ENCODE peak calls at places on chromosomes 12 and 14, in seven cellular contexts. U is H1, M is GM12878, Y is HCT116, O is SK-N-SH, A is HepG2, G is K562. H is an unnamed sample.

GRCh38 chr14:81303258-81303935 is 82.6 kb upstream of the GTF2A1 start:
- DNase-seq in U (no peak), O (no peak), A (peak), M (peak), G (peak), Y (peak), H (no peak)

GRCh38 chr12:57239587-57240068 is 10.1 kb downstream of the SHMT2 start:
- DNase-seq in O (no peak), Y (no peak), A (no peak), G (no peak), U (no peak), M (no peak), H (no peak)

GRCh38 chr12:52268212-52268611 is 6.2 kb upstream of the KRT86 start:
- DNase-seq in U (no peak), M (no peak), O (no peak), G (no peak), Y (no peak), A (no peak), H (no peak)

GRCh38 chr14:85535916-85536834 is 6.2 kb downstream of the FLRT2 start:
- DNase-seq in G (no peak), A (peak), Y (no peak), M (no peak), U (no peak), O (peak), H (peak)

GRCh38 chr12:14931791-14932560 is 6.4 kb downstream of the ERP27 start:
- DNase-seq in U (no peak), G (no peak), A (no peak), Y (no peak), M (no peak), O (no peak), H (no peak)

GRCh38 chr12:11729439-11730150 is 80.1 kb downstream of the ETV6 start:
- DNase-seq in Y (no peak), M (no peak), U (no peak), A (no peak), G (no peak), O (no peak), H (no peak)

GRCh38 chr12:128797119-128798118 is 26.3 kb downstream of the SLC15A4 start:
- DNase-seq in U (peak), G (no peak), O (no peak), M (no peak), A (no peak), Y (no peak), H (peak)

GRCh38 chr12:108399514-108399913 is 60.4 kb upstream of the CMKLR1 start:
- DNase-seq in Y (no peak), A (no peak), G (no peak), O (no peak), U (no peak), M (no peak), H (no peak)

GRCh38 chr14:61578745-61579144 is 116.6 kb upstream of the HIF1A start:
- DNase-seq in G (no peak), O (no peak), M (no peak), U (no peak), A (no peak), Y (no peak), H (no peak)
- H3K9ac ChIP-seq in G (no peak), O (no peak), M (no peak), U (no peak), A (no peak), Y (no peak), H (no peak)

GRCh38 chr12:124513297-124513867 is 54.0 kb downstream of the NCOR2 start:
- DNase-seq in Y (no peak), G (no peak), O (no peak), A (no peak), M (no peak), U (peak), H (no peak)

GRCh38 chr12:124514145-124514995 is 53.0 kb downstream of the NCOR2 start:
- DNase-seq in G (no peak), O (no peak), Y (no peak), A (no peak), M (no peak), U (no peak), H (no peak)

GRCh38 chr12:124510301-124510970 is 57.0 kb downstream of the NCOR2 start:
- DNase-seq in Y (no peak), A (peak), O (peak), M (no peak), G (no peak), U (no peak), H (no peak)

GRCh38 chr12:124511259-124511985 is 56.0 kb downstream of the NCOR2 start:
- DNase-seq in G (no peak), M (no peak), Y (no peak), A (no peak), O (no peak), U (no peak), H (no peak)

GRCh38 chr12:124512667-124513296 is 54.6 kb downstream of the NCOR2 start:
- DNase-seq in U (peak), G (peak), A (peak), M (no peak), O (peak), Y (peak), H (peak)
- TF ChIP-seq POLR2AphosphoS5 in U (no peak), G (peak), A (no peak), M (no peak), O (no peak), Y (peak), H (peak)

GRCh38 chr12:6204533-6205143 is 4.4 kb downstream of the CD9 start:
- DNase-seq in Y (no peak), G (no peak), O (no peak), M (no peak), U (no peak), A (no peak), H (peak)
- TF ChIP-seq CTCF in Y (peak), G (peak), O (no peak), M (no peak), U (no peak), A (peak), H (no peak)

GRCh38 chr12:120588948-120589930 is 8.0 kb upstream of the POP5 start:
- DNase-seq in A (no peak), O (no peak), Y (no peak), G (no peak), M (no peak), U (no peak), H (no peak)
- H3K9ac ChIP-seq in A (no peak), O (no peak), Y (no peak), G (no peak), M (no peak), U (no peak), H (no peak)

GRCh38 chr14:24314377-24315193 is 3.3 kb downstream of the LTB4R start:
- DNase-seq in A (no peak), G (no peak), O (no peak), Y (no peak), M (no peak), U (no peak), H (no peak)
- TF ChIP-seq POLR2AphosphoS5 in A (no peak), G (no peak), O (no peak), Y (no peak), M (no peak), U (no peak), H (no peak)

GRCh38 chr12:40093512-40093911 is 12.4 kb downstream of the SLC2A13 start:
- DNase-seq in Y (no peak), A (no peak), O (no peak), U (no peak), G (no peak), M (no peak), H (no peak)
- TF ChIP-seq CTCF in Y (no peak), A (no peak), O (no peak), U (no peak), G (no peak), M (no peak), H (no peak)